ENCODE peak calls at places on chromosomes 5 and 9, in four cellular contexts. G, K, C and M are unnamed samples.

GRCh38 chr9:75088646-75089368 is 493 bp downstream of the OSTF1 start:
- DNase-seq in C (peak), G (no peak), K (no peak), M (no peak)

GRCh38 chr9:103266064-103266463 is 270.9 kb downstream of the CYLC2 start:
- DNase-seq in C (no peak), K (no peak), G (no peak), M (no peak)

GRCh38 chr9:12497790-12498189 is 195.4 kb upstream of the TYRP1 start:
- DNase-seq in K (no peak), G (no peak), C (no peak), M (no peak)

GRCh38 chr5:168304349-168304748 is 12.9 kb downstream of the WWC1 start:
- DNase-seq in G (no peak), C (no peak), K (no peak), M (no peak)

GRCh38 chr9:114397848-114398605 is 10.2 kb upstream of the AKNA start:
- DNase-seq in C (peak), G (peak), K (peak), M (peak)

GRCh38 chr5:86968311-86968753 is 299.4 kb upstream of the RASA1 start:
- DNase-seq in C (no peak), K (no peak), G (no peak), M (no peak)

GRCh38 chr9:91795500-91796241 is 154.4 kb downstream of the ROR2 start:
- DNase-seq in G (no peak), K (no peak), C (no peak), M (no peak)

GRCh38 chr5:29899583-29899982 is 1293.9 kb upstream of the CDH6 start:
- DNase-seq in G (no peak), K (no peak), C (no peak), M (no peak)

GRCh38 chr5:140362875-140363630 is 3.1 kb downstream of the SLC4A9 start:
- DNase-seq in G (peak), C (no peak), K (peak), M (no peak)

GRCh38 chr9:70260606-70261005 is 1.8 kb downstream of the SMC5 start:
- DNase-seq in K (no peak), C (no peak), G (no peak), M (no peak)

GRCh38 chr5:150517272-150518152 is 9.6 kb downstream of the NDST1 start:
- DNase-seq in C (no peak), G (no peak), K (no peak), M (no peak)

GRCh38 chr5:42640835-42641234 is 115.8 kb upstream of the CCDC152 start:
- DNase-seq in C (no peak), K (no peak), G (no peak), M (no peak)

GRCh38 chr5:173968154-173968553 is 20.8 kb upstream of the C5orf47 start:
- DNase-seq in K (no peak), C (no peak), G (no peak), M (no peak)

GRCh38 chr5:1385395-1386273 is 40.7 kb upstream of the CLPTM1L start:
- DNase-seq in K (peak), C (no peak), G (peak), M (peak)

GRCh38 chr5:174189638-174190037 is 144.1 kb downstream of the NSG2 start:
- DNase-seq in G (no peak), C (no peak), K (no peak), M (no peak)

GRCh38 chr5:30957591-30957990 is 235.9 kb upstream of the CDH6 start:
- DNase-seq in G (no peak), K (no peak), C (no peak), M (no peak)

GRCh38 chr9:121122450-121123032 is 47.8 kb downstream of the CNTRL start:
- DNase-seq in K (no peak), G (no peak), C (no peak), M (no peak)

GRCh38 chr9:32969270-32969669 is 32.2 kb downstream of the APTX start:
- DNase-seq in C (no peak), K (no peak), G (no peak), M (no peak)

GRCh38 chr5:44885903-44886302 is 77.2 kb downstream of the MRPS30 start:
- DNase-seq in K (no peak), G (no peak), C (no peak), M (peak)

GRCh38 chr5:73296772-73297171 is 123.8 kb downstream of the TMEM174 start:
- DNase-seq in K (no peak), G (no peak), C (no peak), M (no peak)

GRCh38 chr5:151480384-151480783 is 33.0 kb downstream of the SLC36A1 start:
- DNase-seq in C (no peak), G (no peak), K (no peak), M (no peak)